ENCODE peak calls at places on chromosomes 12 and 14, in ten cellular contexts. One of them, this sample, is unnamed.

GRCh38 chr14:92644166-92644565 is 104.3 kb downstream of the LGMN start:
- DNase-seq in GM23248: peak
- DNase-seq in dorsolateral prefrontal cortex: no peak
- DNase-seq in colonic mucosa: no peak
- DNase-seq in right atrium auricular region: no peak
- DNase-seq in tibial artery: no peak
- DNase-seq in CD8-positive, alpha-beta T cell: no peak
- DNase-seq in right cardiac atrium: no peak
- DNase-seq in aorta: no peak
- DNase-seq in mammary epithelial cell: peak
- DNase-seq in this sample: no peak

GRCh38 chr12:119410396-119410795 is 75.9 kb downstream of the CCDC60 start:
- DNase-seq in tibial artery: no peak
- DNase-seq in dorsolateral prefrontal cortex: no peak
- DNase-seq in CD8-positive, alpha-beta T cell: no peak
- DNase-seq in aorta: no peak
- DNase-seq in colonic mucosa: no peak
- DNase-seq in mammary epithelial cell: no peak
- DNase-seq in right atrium auricular region: no peak
- DNase-seq in GM23248: no peak
- DNase-seq in right cardiac atrium: no peak
- DNase-seq in this sample: no peak

GRCh38 chr14:55580401-55581010 is 499 bp downstream of the KTN1 start:
- DNase-seq in CD8-positive, alpha-beta T cell: peak
- DNase-seq in mammary epithelial cell: peak
- DNase-seq in dorsolateral prefrontal cortex: peak
- DNase-seq in right atrium auricular region: no peak
- DNase-seq in right cardiac atrium: peak
- DNase-seq in GM23248: peak
- DNase-seq in aorta: peak
- DNase-seq in colonic mucosa: peak
- DNase-seq in tibial artery: peak
- DNase-seq in this sample: peak

GRCh38 chr14:81831128-81831815 is 297.6 kb upstream of the SEL1L start:
- DNase-seq in right atrium auricular region: peak
- DNase-seq in right cardiac atrium: peak
- DNase-seq in colonic mucosa: no peak
- DNase-seq in tibial artery: peak
- DNase-seq in mammary epithelial cell: no peak
- DNase-seq in aorta: no peak
- DNase-seq in dorsolateral prefrontal cortex: no peak
- DNase-seq in GM23248: no peak
- DNase-seq in CD8-positive, alpha-beta T cell: no peak
- DNase-seq in this sample: no peak

GRCh38 chr12:53492188-53492587 is 7.1 kb downstream of the MAP3K12 start:
- DNase-seq in colonic mucosa: no peak
- DNase-seq in aorta: no peak
- DNase-seq in CD8-positive, alpha-beta T cell: no peak
- DNase-seq in right atrium auricular region: no peak
- DNase-seq in tibial artery: no peak
- DNase-seq in dorsolateral prefrontal cortex: no peak
- DNase-seq in mammary epithelial cell: no peak
- DNase-seq in right cardiac atrium: no peak
- DNase-seq in GM23248: no peak
- DNase-seq in this sample: no peak

GRCh38 chr14:65486856-65487255 is 74.3 kb downstream of the FUT8 start:
- DNase-seq in dorsolateral prefrontal cortex: no peak
- DNase-seq in CD8-positive, alpha-beta T cell: no peak
- DNase-seq in right atrium auricular region: no peak
- DNase-seq in tibial artery: no peak
- DNase-seq in aorta: no peak
- DNase-seq in colonic mucosa: no peak
- DNase-seq in right cardiac atrium: no peak
- DNase-seq in mammary epithelial cell: no peak
- DNase-seq in GM23248: no peak
- DNase-seq in this sample: no peak

GRCh38 chr12:106841471-106842302 is 67.2 kb downstream of the RIC8B start:
- DNase-seq in mammary epithelial cell: peak
- DNase-seq in colonic mucosa: peak
- DNase-seq in right atrium auricular region: no peak
- DNase-seq in right cardiac atrium: no peak
- DNase-seq in CD8-positive, alpha-beta T cell: peak
- DNase-seq in GM23248: peak
- DNase-seq in tibial artery: peak
- DNase-seq in dorsolateral prefrontal cortex: no peak
- DNase-seq in aorta: no peak
- DNase-seq in this sample: peak

GRCh38 chr12:65152586-65152985 is 16.8 kb upstream of the LEMD3 start:
- DNase-seq in mammary epithelial cell: peak
- DNase-seq in aorta: no peak
- DNase-seq in right atrium auricular region: no peak
- DNase-seq in tibial artery: no peak
- DNase-seq in CD8-positive, alpha-beta T cell: no peak
- DNase-seq in dorsolateral prefrontal cortex: no peak
- DNase-seq in colonic mucosa: no peak
- DNase-seq in GM23248: no peak
- DNase-seq in right cardiac atrium: no peak
- DNase-seq in this sample: no peak

GRCh38 chr12:50727466-50727865 is 36.4 kb upstream of the ATF1 start:
- DNase-seq in right atrium auricular region: no peak
- DNase-seq in tibial artery: no peak
- DNase-seq in aorta: no peak
- DNase-seq in mammary epithelial cell: peak
- DNase-seq in CD8-positive, alpha-beta T cell: no peak
- DNase-seq in colonic mucosa: no peak
- DNase-seq in GM23248: no peak
- DNase-seq in dorsolateral prefrontal cortex: no peak
- DNase-seq in right cardiac atrium: no peak
- DNase-seq in this sample: no peak

GRCh38 chr14:105474478-105475268 is at the start of gene CRIP2:
- DNase-seq in CD8-positive, alpha-beta T cell: peak
- DNase-seq in right cardiac atrium: peak
- DNase-seq in right atrium auricular region: no peak
- DNase-seq in mammary epithelial cell: peak
- DNase-seq in aorta: no peak
- DNase-seq in GM23248: peak
- DNase-seq in colonic mucosa: no peak
- DNase-seq in dorsolateral prefrontal cortex: no peak
- DNase-seq in tibial artery: no peak
- DNase-seq in this sample: no peak

GRCh38 chr14:72780771-72781170 is 113.1 kb downstream of the DPF3 start:
- DNase-seq in aorta: no peak
- DNase-seq in right cardiac atrium: no peak
- DNase-seq in dorsolateral prefrontal cortex: no peak
- DNase-seq in right atrium auricular region: peak
- DNase-seq in tibial artery: no peak
- DNase-seq in CD8-positive, alpha-beta T cell: no peak
- DNase-seq in colonic mucosa: peak
- DNase-seq in mammary epithelial cell: no peak
- DNase-seq in GM23248: peak
- DNase-seq in this sample: peak

GRCh38 chr12:54759751-54760150 is 94.6 kb upstream of the MUCL1 start:
- DNase-seq in colonic mucosa: no peak
- DNase-seq in aorta: no peak
- DNase-seq in dorsolateral prefrontal cortex: no peak
- DNase-seq in GM23248: peak
- DNase-seq in mammary epithelial cell: peak
- DNase-seq in CD8-positive, alpha-beta T cell: no peak
- DNase-seq in right atrium auricular region: no peak
- DNase-seq in tibial artery: no peak
- DNase-seq in right cardiac atrium: no peak
- DNase-seq in this sample: no peak

GRCh38 chr14:30585204-30585603 is 26.2 kb downstream of the G2E3 start:
- DNase-seq in mammary epithelial cell: no peak
- DNase-seq in right atrium auricular region: no peak
- DNase-seq in tibial artery: no peak
- DNase-seq in colonic mucosa: no peak
- DNase-seq in CD8-positive, alpha-beta T cell: no peak
- DNase-seq in dorsolateral prefrontal cortex: no peak
- DNase-seq in GM23248: no peak
- DNase-seq in aorta: no peak
- DNase-seq in right cardiac atrium: no peak
- DNase-seq in this sample: no peak

DNA sequence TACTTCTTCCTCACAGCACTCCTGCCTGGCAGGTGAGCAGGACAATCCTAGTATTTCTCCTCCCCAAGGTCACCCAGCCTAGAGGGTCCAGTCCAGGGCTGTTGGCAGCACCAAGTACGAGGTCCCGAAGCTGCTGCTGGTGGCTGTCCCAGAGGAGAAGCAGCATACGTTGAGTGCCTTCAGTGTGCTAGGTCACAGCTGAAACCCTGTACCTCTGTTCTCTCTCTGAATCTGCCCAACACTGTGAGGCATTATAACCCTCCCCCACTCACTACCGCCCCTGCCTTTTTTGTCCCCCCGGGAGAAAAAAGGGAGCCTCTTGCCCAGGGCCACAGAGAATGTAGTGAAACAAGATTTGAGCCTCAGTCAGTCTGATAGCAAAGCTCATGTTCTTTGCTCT is 53.4 kb downstream of the PPP2R5C start:
- DNase-seq in tibial artery: no peak
- DNase-seq in right atrium auricular region: no peak
- DNase-seq in CD8-positive, alpha-beta T cell: no peak
- DNase-seq in colonic mucosa: no peak
- DNase-seq in right cardiac atrium: no peak
- DNase-seq in GM23248: no peak
- DNase-seq in mammary epithelial cell: no peak
- DNase-seq in aorta: no peak
- DNase-seq in dorsolateral prefrontal cortex: no peak
- DNase-seq in this sample: no peak
- H3K4me3 ChIP-seq in tibial artery: no peak
- H3K4me3 ChIP-seq in right atrium auricular region: no peak
- H3K4me3 ChIP-seq in CD8-positive, alpha-beta T cell: peak
- H3K4me3 ChIP-seq in colonic mucosa: no peak
- H3K4me3 ChIP-seq in right cardiac atrium: no peak
- H3K4me3 ChIP-seq in GM23248: no peak
- H3K4me3 ChIP-seq in mammary epithelial cell: no peak
- H3K4me3 ChIP-seq in aorta: no peak
- H3K4me3 ChIP-seq in dorsolateral prefrontal cortex: no peak
- H3K4me3 ChIP-seq in this sample: no peak

GRCh38 chr12:52061470-52062166 is 8.2 kb upstream of the ATG101 start:
- DNase-seq in dorsolateral prefrontal cortex: peak
- DNase-seq in tibial artery: no peak
- DNase-seq in CD8-positive, alpha-beta T cell: no peak
- DNase-seq in right cardiac atrium: no peak
- DNase-seq in colonic mucosa: no peak
- DNase-seq in GM23248: no peak
- DNase-seq in right atrium auricular region: no peak
- DNase-seq in aorta: no peak
- DNase-seq in mammary epithelial cell: no peak
- DNase-seq in this sample: no peak

GRCh38 chr12:52058631-52059324 is 7.5 kb downstream of the NR4A1 start:
- DNase-seq in CD8-positive, alpha-beta T cell: no peak
- DNase-seq in aorta: peak
- DNase-seq in right atrium auricular region: no peak
- DNase-seq in right cardiac atrium: peak
- DNase-seq in mammary epithelial cell: no peak
- DNase-seq in dorsolateral prefrontal cortex: peak
- DNase-seq in tibial artery: no peak
- DNase-seq in GM23248: no peak
- DNase-seq in colonic mucosa: no peak
- DNase-seq in this sample: no peak

GRCh38 chr12:52059582-52060497 is 8.6 kb downstream of the NR4A1 start:
- DNase-seq in aorta: peak
- DNase-seq in GM23248: peak
- DNase-seq in mammary epithelial cell: no peak
- DNase-seq in CD8-positive, alpha-beta T cell: no peak
- DNase-seq in dorsolateral prefrontal cortex: no peak
- DNase-seq in colonic mucosa: no peak
- DNase-seq in right cardiac atrium: peak
- DNase-seq in right atrium auricular region: peak
- DNase-seq in tibial artery: no peak
- DNase-seq in this sample: no peak

GRCh38 chr12:52062167-52063080 is 7.4 kb upstream of the ATG101 start:
- DNase-seq in dorsolateral prefrontal cortex: peak
- DNase-seq in right atrium auricular region: no peak
- DNase-seq in CD8-positive, alpha-beta T cell: no peak
- DNase-seq in aorta: no peak
- DNase-seq in mammary epithelial cell: no peak
- DNase-seq in tibial artery: no peak
- DNase-seq in GM23248: no peak
- DNase-seq in colonic mucosa: no peak
- DNase-seq in right cardiac atrium: peak
- DNase-seq in this sample: no peak

GRCh38 chr12:52060498-52061177 is 9.1 kb upstream of the ATG101 start:
- DNase-seq in CD8-positive, alpha-beta T cell: no peak
- DNase-seq in tibial artery: no peak
- DNase-seq in right atrium auricular region: no peak
- DNase-seq in colonic mucosa: no peak
- DNase-seq in dorsolateral prefrontal cortex: peak
- DNase-seq in mammary epithelial cell: no peak
- DNase-seq in right cardiac atrium: peak
- DNase-seq in aorta: peak
- DNase-seq in GM23248: no peak
- DNase-seq in this sample: no peak
- H3K27ac ChIP-seq in CD8-positive, alpha-beta T cell: no peak
- H3K27ac ChIP-seq in tibial artery: no peak
- H3K27ac ChIP-seq in right atrium auricular region: peak
- H3K27ac ChIP-seq in colonic mucosa: no peak
- H3K27ac ChIP-seq in dorsolateral prefrontal cortex: peak
- H3K27ac ChIP-seq in mammary epithelial cell: no peak
- H3K27ac ChIP-seq in right cardiac atrium: no peak
- H3K27ac ChIP-seq in aorta: no peak
- H3K27ac ChIP-seq in GM23248: no peak
- H3K27ac ChIP-seq in this sample: no peak

DNA sequence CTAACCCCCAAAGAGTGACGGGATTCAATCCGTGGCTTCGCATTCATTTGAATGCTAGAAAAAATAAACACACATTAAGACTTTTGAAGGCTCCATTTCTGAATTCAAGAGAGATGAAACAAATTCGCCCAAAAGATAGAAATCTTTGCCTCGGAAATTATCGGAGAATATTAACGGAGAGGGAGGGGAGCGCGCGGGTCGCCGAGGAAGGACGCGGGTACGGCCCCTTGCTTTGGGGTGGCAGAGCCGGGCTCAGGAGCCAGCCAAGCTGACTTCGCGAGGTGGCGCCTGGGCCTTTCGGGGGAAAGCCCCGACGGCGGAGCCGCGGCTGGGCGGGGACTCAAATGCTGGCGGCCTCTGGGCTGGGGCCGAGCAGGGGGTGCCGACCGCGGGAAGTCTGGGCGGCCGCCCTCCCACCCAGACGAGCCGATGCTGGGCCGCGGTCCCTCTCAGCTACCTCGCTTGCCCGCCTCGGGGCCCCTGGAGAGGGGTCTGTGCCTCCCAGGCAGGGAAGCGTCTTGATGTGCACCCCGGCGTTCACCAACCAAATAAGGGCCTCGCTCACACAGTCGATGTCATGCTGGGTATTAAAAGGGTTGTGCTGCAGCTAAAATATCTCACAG is 14.7 kb downstream of the NKX2-1 start:
- DNase-seq in aorta: no peak
- DNase-seq in tibial artery: no peak
- DNase-seq in colonic mucosa: no peak
- DNase-seq in GM23248: no peak
- DNase-seq in mammary epithelial cell: no peak
- DNase-seq in CD8-positive, alpha-beta T cell: no peak
- DNase-seq in right atrium auricular region: peak
- DNase-seq in dorsolateral prefrontal cortex: no peak
- DNase-seq in right cardiac atrium: no peak
- DNase-seq in this sample: peak
- H3K4me3 ChIP-seq in aorta: no peak
- H3K4me3 ChIP-seq in tibial artery: no peak
- H3K4me3 ChIP-seq in colonic mucosa: no peak
- H3K4me3 ChIP-seq in GM23248: no peak
- H3K4me3 ChIP-seq in mammary epithelial cell: no peak
- H3K4me3 ChIP-seq in CD8-positive, alpha-beta T cell: no peak
- H3K4me3 ChIP-seq in right atrium auricular region: no peak
- H3K4me3 ChIP-seq in dorsolateral prefrontal cortex: no peak
- H3K4me3 ChIP-seq in right cardiac atrium: no peak
- H3K4me3 ChIP-seq in this sample: peak

GRCh38 chr14:60971271-60971670 is 9.6 kb downstream of the TRMT5 start:
- DNase-seq in dorsolateral prefrontal cortex: no peak
- DNase-seq in aorta: no peak
- DNase-seq in CD8-positive, alpha-beta T cell: no peak
- DNase-seq in colonic mucosa: no peak
- DNase-seq in GM23248: no peak
- DNase-seq in right atrium auricular region: no peak
- DNase-seq in tibial artery: no peak
- DNase-seq in mammary epithelial cell: no peak
- DNase-seq in right cardiac atrium: no peak
- DNase-seq in this sample: no peak
- H3K27ac ChIP-seq in dorsolateral prefrontal cortex: no peak
- H3K27ac ChIP-seq in aorta: no peak
- H3K27ac ChIP-seq in CD8-positive, alpha-beta T cell: no peak
- H3K27ac ChIP-seq in colonic mucosa: no peak
- H3K27ac ChIP-seq in GM23248: no peak
- H3K27ac ChIP-seq in right atrium auricular region: no peak
- H3K27ac ChIP-seq in tibial artery: no peak
- H3K27ac ChIP-seq in mammary epithelial cell: no peak
- H3K27ac ChIP-seq in right cardiac atrium: no peak
- H3K27ac ChIP-seq in this sample: no peak